ENCODE peak calls at places on chromosomes 4 and X, in four cellular contexts. H, F, U and A are unnamed samples.

GRCh38 chrX:136711147-136711546 is 63.2 kb downstream of the CD40LG start:
- DNase-seq in U (no peak), H (peak; percentile 5), F (no peak), A (peak; percentile 53)

GRCh38 chrX:9905288-9905687 is 61.9 kb upstream of the CLDN34 start:
- DNase-seq in H (no peak), F (no peak), U (no peak), A (no peak)

GRCh38 chrX:84153538-84153937 is 34.5 kb downstream of the RPS6KA6 start:
- DNase-seq in H (no peak), F (no peak), U (no peak), A (no peak)

GRCh38 chr4:187993827-187994226 is 1.7 kb upstream of the ZFP42 start:
- DNase-seq in F (no peak), U (no peak), H (no peak), A (no peak)

GRCh38 chrX:4844376-4844775 is 1130.9 kb upstream of the PRKX start:
- DNase-seq in H (no peak), U (no peak), F (no peak), A (no peak)

GRCh38 chr4:147371661-147372060 is 109.2 kb upstream of the EDNRA start:
- DNase-seq in U (no peak), F (no peak), H (no peak), A (no peak)

GRCh38 chrX:45709381-45709780 is 508.7 kb upstream of the DIPK2B start:
- DNase-seq in U (no peak), H (no peak), F (no peak), A (no peak)

GRCh38 chr4:178823673-178824072 is 1381.4 kb upstream of the AGA start:
- DNase-seq in U (no peak), H (no peak), F (no peak), A (no peak)

GRCh38 chrX:7828594-7828993 is 14.4 kb upstream of the VCX start:
- DNase-seq in F (no peak), U (no peak), H (no peak), A (peak; percentile 7)

GRCh38 chr4:2082118-2082517 is 23.0 kb downstream of the NAT8L start:
- DNase-seq in H (no peak), F (no peak), U (no peak), A (no peak)

GRCh38 chrX:18377802-18378201 is 23.3 kb upstream of the SCML2 start:
- DNase-seq in U (peak; percentile 9), F (no peak), H (peak; percentile 16), A (peak; percentile 43)